ENCODE peak calls at places on chromosomes 4 and X, in six cellular contexts. L, Z, T, Y, D and K are unnamed samples. For H3K4me1, the result is how much of the 10 kb centered on the place peaks cover.

GRCh38 chr4:93743638-93744037 is 84.9 kb upstream of the ATOH1 start:
- DNase-seq in L (no peak), Z (no peak), T (no peak), Y (no peak), D (no peak), K (no peak)

GRCh38 chrX:123256378-123256777 is 72.3 kb downstream of the GRIA3 start:
- DNase-seq in L (no peak), Z (no peak), T (no peak), Y (no peak), D (no peak), K (no peak)

GRCh38 chr4:70608324-70608723 is 16.3 kb downstream of the AMBN start:
- DNase-seq in L (no peak), Z (no peak), T (no peak), Y (no peak), D (no peak), K (no peak)

GRCh38 chr4:145891958-145892357 is 46.7 kb downstream of the ZNF827 start:
- DNase-seq in L (peak), Z (no peak), T (no peak), Y (no peak), D (no peak), K (no peak)

GRCh38 chr4:39528056-39528465 is 822 bp upstream of the UGDH start:
- DNase-seq in L (no peak), Z (no peak), T (no peak), Y (peak), D (no peak), K (peak)

GRCh38 chr4:124953059-124953850 is 240.7 kb upstream of the ANKRD50 start:
- DNase-seq in L (no peak), Z (no peak), T (peak), Y (peak), D (no peak), K (no peak)

GRCh38 chr4:71732706-71733105 is 51.2 kb downstream of the GC start:
- DNase-seq in L (peak), Z (no peak), T (peak), Y (peak), D (peak), K (no peak)

GRCh38 chr4:175090116-175090515 is 172.0 kb downstream of the ADAM29 start:
- DNase-seq in L (no peak), Z (no peak), T (no peak), Y (no peak), D (no peak), K (no peak)

GRCh38 chr4:92387459-92388069 is 83.8 kb downstream of the GRID2 start:
- DNase-seq in L (peak), Z (no peak), T (peak), Y (peak), D (peak), K (no peak)

GRCh38 chr4:17468638-17469221 is 43.2 kb downstream of the QDPR start:
- DNase-seq in L (peak), Z (no peak), T (no peak), Y (peak), D (peak), K (no peak)

GRCh38 chr4:157887316-157887715 is 285.5 kb downstream of the GASK1B start:
- DNase-seq in L (no peak), Z (no peak), T (no peak), Y (no peak), D (no peak), K (no peak)

GRCh38 chr4:1234296-1234695 is 14.6 kb downstream of the CTBP1 start:
- DNase-seq in L (peak), Z (no peak), T (no peak), Y (no peak), D (no peak), K (peak)

GRCh38 chrX:17547658-17548057 is 172.7 kb downstream of the NHS start:
- DNase-seq in L (no peak), Z (peak), T (peak), Y (peak), D (peak), K (no peak)

GRCh38 chr4:79576480-79576803 is 168.4 kb upstream of the GK2 start:
- DNase-seq in L (peak), Z (no peak), T (peak), Y (peak), D (peak), K (no peak)

GRCh38 chrX:46627700-46628405 is 54.3 kb downstream of the CHST7 start:
- DNase-seq in L (no peak), Z (no peak), T (no peak), Y (no peak), D (no peak), K (no peak)

GRCh38 chr4:148881860-148882643 is 439.8 kb upstream of the NR3C2 start:
- DNase-seq in L (peak), Z (no peak), T (no peak), Y (no peak), D (no peak), K (no peak)

GRCh38 chr4:47031713-47032404 is 492 bp downstream of the GABRB1 start:
- DNase-seq in L (no peak), Z (no peak), T (peak), Y (no peak), D (peak), K (no peak)

GRCh38 chrX:32987139-32987538 is 224.2 kb downstream of the DMD start:
- DNase-seq in L (peak), Z (no peak), T (no peak), Y (no peak), D (peak), K (no peak)

GRCh38 chrX:123876177-123876576 is 16.3 kb downstream of the XIAP start:
- DNase-seq in L (no peak), Z (no peak), T (no peak), Y (no peak), D (no peak), K (no peak)

GRCh38 chrX:151703487-151703886 is 8.2 kb downstream of the PRRG3 start:
- DNase-seq in L (no peak), Z (peak), T (no peak), Y (peak), D (peak), K (no peak)

GRCh38 chr4:111136438-111136837 is 513.6 kb upstream of the PITX2 start:
- DNase-seq in L (peak), Z (no peak), T (no peak), Y (peak), D (no peak), K (no peak)

GRCh38 chrX:28920554-28920953 is 333.3 kb downstream of the IL1RAPL1 start:
- DNase-seq in L (peak), Z (no peak), T (no peak), Y (peak), D (peak), K (no peak)

GRCh38 chr4:3440011-3440410 is 1.8 kb upstream of the HGFAC start:
- DNase-seq in L (no peak), Z (no peak), T (no peak), Y (no peak), D (no peak), K (no peak)

GRCh38 chr4:122687450-122688121 is 44.9 kb upstream of the BBS12 start:
- DNase-seq in L (no peak), Z (no peak), T (no peak), Y (no peak), D (peak), K (no peak)

GRCh38 chr4:17817027-17817426 is 6.2 kb downstream of the NCAPG start:
- DNase-seq in L (peak), Z (no peak), T (peak), Y (peak), D (peak), K (no peak)

GRCh38 chrX:38985945-38986344 is 184.7 kb downstream of the MID1IP1 start:
- DNase-seq in L (no peak), Z (no peak), T (no peak), Y (no peak), D (no peak), K (no peak)

GRCh38 chrX:38982843-38983242 is 181.6 kb downstream of the MID1IP1 start:
- DNase-seq in L (no peak), Z (no peak), T (no peak), Y (no peak), D (no peak), K (no peak)

GRCh38 chrX:38987135-38987780 is 186.0 kb downstream of the MID1IP1 start:
- DNase-seq in L (no peak), Z (no peak), T (no peak), Y (peak), D (no peak), K (no peak)

GRCh38 chrX:38986586-38986985 is 185.3 kb downstream of the MID1IP1 start:
- DNase-seq in L (peak), Z (no peak), T (no peak), Y (no peak), D (peak), K (no peak)

GRCh38 chrX:38985375-38985774 is 184.1 kb downstream of the MID1IP1 start:
- DNase-seq in L (peak), Z (no peak), T (no peak), Y (no peak), D (peak), K (no peak)
- TF ChIP-seq CTCF in L (peak), Z (no peak), T (no peak), Y (no peak), D (peak), K (peak)

GRCh38 chr4:140085924-140086323 is 68.1 kb downstream of the MAML3 start:
- DNase-seq in L (no peak), Z (no peak), T (no peak), Y (no peak), D (no peak), K (no peak)
- H3K4me1 ChIP-seq in L (under half), Z (under half), T (under half), Y (under half), D (under half), K (under half)

DNA sequence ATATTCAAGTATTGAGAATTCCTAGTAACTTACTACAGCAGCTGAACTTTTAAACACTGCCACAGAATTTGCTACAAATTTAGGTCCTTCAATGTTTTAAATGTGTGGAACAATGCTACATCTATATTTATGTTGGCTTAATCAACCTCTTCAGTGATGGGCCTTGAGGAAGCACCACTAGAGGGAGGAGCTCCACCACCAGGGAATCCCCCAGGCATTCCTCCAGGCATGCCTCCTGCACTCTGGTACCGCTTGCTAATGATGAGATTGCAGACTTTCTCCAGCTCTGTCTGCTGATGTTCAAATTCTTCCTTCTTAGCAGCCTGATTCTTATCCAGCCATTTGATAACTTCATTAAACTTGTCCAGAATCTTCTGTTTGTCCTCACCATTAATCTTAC is 190.8 kb downstream of the HTR2C start:
- DNase-seq in L (peak), Z (no peak), T (no peak), Y (no peak), D (peak), K (no peak)
- TF ChIP-seq CTCF in L (peak), Z (no peak), T (no peak), Y (no peak), D (peak), K (no peak)

GRCh38 chr4:176436500-176436973 is 116.8 kb downstream of the SPCS3 start:
- DNase-seq in L (no peak), Z (no peak), T (peak), Y (peak), D (no peak), K (no peak)
- H3K4me1 ChIP-seq in L (under half), Z (under half), T (under half), Y (under half), D (under half), K (under half)

GRCh38 chr4:13856387-13856786 is 228.9 kb upstream of the BOD1L1 start:
- DNase-seq in L (no peak), Z (no peak), T (no peak), Y (no peak), D (no peak), K (no peak)

GRCh38 chr4:13857397-13857796 is 229.9 kb upstream of the BOD1L1 start:
- DNase-seq in L (no peak), Z (no peak), T (no peak), Y (no peak), D (no peak), K (no peak)

GRCh38 chr4:13857800-13858199 is 230.3 kb upstream of the BOD1L1 start:
- DNase-seq in L (no peak), Z (no peak), T (no peak), Y (no peak), D (no peak), K (no peak)

GRCh38 chr4:13859423-13859822 is 231.9 kb upstream of the BOD1L1 start:
- DNase-seq in L (no peak), Z (no peak), T (no peak), Y (no peak), D (no peak), K (no peak)

DNA sequence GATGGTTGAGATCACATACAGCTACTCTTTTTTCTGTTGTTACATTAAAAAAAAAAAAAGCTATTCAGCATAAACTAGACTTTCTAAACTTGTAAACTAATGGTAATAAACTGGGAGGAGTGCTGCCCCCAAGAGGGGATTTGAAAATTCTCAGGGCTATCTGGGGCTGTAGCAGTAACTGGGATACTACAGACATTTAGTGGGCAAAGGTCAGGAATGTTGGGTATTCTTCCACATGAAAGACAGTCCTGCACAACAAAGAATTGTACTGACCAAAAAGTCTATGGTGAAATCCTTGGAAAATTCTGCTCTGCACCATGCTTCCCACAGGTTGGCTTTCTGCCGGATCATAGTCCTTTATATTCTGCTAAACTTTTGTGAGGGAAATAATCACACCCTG is 232.6 kb upstream of the BOD1L1 start:
- DNase-seq in L (peak), Z (no peak), T (no peak), Y (no peak), D (no peak), K (no peak)
- TF ChIP-seq CTCF in L (peak), Z (no peak), T (peak), Y (no peak), D (peak), K (no peak)

GRCh38 chr4:184361443-184361842 is 112.9 kb downstream of the IRF2 start:
- DNase-seq in L (no peak), Z (no peak), T (no peak), Y (peak), D (no peak), K (no peak)
- H3K4me1 ChIP-seq in L (under half), Z (under half), T (under half), Y (under half), D (under half), K (under half)

DNA sequence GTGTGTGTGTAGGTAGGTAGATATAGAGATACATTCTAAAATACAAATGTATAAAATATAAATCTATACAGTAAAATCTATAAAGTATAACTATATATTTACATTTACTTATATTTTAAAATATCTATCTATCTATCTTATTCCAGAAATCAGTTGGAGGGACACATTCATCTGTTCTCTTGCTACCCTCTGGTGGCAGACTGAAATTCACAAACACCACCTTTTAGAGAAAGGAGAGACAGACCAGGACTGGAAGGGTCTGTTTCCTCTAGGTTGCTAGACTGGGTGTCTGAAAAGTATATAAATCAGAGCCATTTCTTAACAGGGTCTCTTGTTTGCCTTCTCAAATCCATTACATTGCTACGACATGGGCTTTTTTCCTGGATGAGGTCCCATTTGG is 343.0 kb downstream of the OPHN1 start:
- DNase-seq in L (peak), Z (no peak), T (no peak), Y (no peak), D (no peak), K (no peak)
- TF ChIP-seq CTCF in L (peak), Z (no peak), T (no peak), Y (no peak), D (no peak), K (no peak)

DNA sequence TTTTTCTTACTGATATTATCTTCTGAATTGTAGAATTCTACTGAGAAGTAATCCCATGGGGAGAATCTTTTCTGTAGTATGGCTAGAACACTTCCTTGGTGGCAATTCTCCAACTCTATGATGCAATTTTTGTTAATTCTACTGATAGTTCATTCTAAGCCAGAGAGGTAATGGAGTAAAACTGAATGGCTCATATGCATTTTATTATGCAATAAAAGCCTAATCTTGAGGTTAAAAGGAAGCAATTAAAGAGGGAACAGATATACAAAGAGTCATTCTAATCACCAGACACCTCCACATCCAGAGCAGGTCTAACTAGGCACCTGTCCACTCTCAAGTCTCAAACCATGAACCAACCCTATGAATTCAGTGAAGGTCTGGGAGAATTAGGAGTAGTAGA is 9.7 kb downstream of the RAP2C start:
- DNase-seq in L (no peak), Z (no peak), T (peak), Y (peak), D (no peak), K (no peak)
- H3K4me1 ChIP-seq in L (under half), Z (under half), T (under half), Y (under half), D (under half), K (under half)